ENCODE peak calls at places on chromosome 14, in five cellular contexts. One of them, this sample, is unnamed.
A peak's percentile ranks its signal among the peaks of the same experiment; 100 is the strongest.

GRCh38 chr14:80602931-80603330 is 338.6 kb downstream of the CEP128 start:
- DNase-seq in heart left ventricle: no peak
- DNase-seq in HFF-Myc: no peak
- DNase-seq in frontal cortex: peak; percentile 11
- DNase-seq in stimulated activated CD8-positive, alpha-beta memory T cell treated with anti-CD3 and anti-CD28 coated beads, Interleukin-2, amount 100 ng/mL, for 1 hour: no peak
- DNase-seq in this sample: no peak

GRCh38 chr14:90544971-90545370 is 148.1 kb downstream of the CALM1 start:
- DNase-seq in heart left ventricle: no peak
- DNase-seq in HFF-Myc: no peak
- DNase-seq in frontal cortex: no peak
- DNase-seq in stimulated activated CD8-positive, alpha-beta memory T cell treated with anti-CD3 and anti-CD28 coated beads, Interleukin-2, amount 100 ng/mL, for 1 hour: no peak
- DNase-seq in this sample: no peak

GRCh38 chr14:68591786-68592185 is 201.1 kb downstream of the ZFP36L1 start:
- DNase-seq in heart left ventricle: no peak
- DNase-seq in HFF-Myc: no peak
- DNase-seq in frontal cortex: no peak
- DNase-seq in stimulated activated CD8-positive, alpha-beta memory T cell treated with anti-CD3 and anti-CD28 coated beads, Interleukin-2, amount 100 ng/mL, for 1 hour: no peak
- DNase-seq in this sample: no peak

GRCh38 chr14:100532154-100532915 is 54.9 kb downstream of the BEGAIN start:
- DNase-seq in heart left ventricle: no peak
- DNase-seq in HFF-Myc: no peak
- DNase-seq in frontal cortex: no peak
- DNase-seq in stimulated activated CD8-positive, alpha-beta memory T cell treated with anti-CD3 and anti-CD28 coated beads, Interleukin-2, amount 100 ng/mL, for 1 hour: no peak
- DNase-seq in this sample: no peak

GRCh38 chr14:51677276-51677675 is 25.6 kb downstream of the FRMD6 start:
- DNase-seq in heart left ventricle: no peak
- DNase-seq in HFF-Myc: peak; percentile 30
- DNase-seq in frontal cortex: no peak
- DNase-seq in stimulated activated CD8-positive, alpha-beta memory T cell treated with anti-CD3 and anti-CD28 coated beads, Interleukin-2, amount 100 ng/mL, for 1 hour: no peak
- DNase-seq in this sample: no peak

GRCh38 chr14:33039321-33039720 is 100.6 kb downstream of the NPAS3 start:
- DNase-seq in heart left ventricle: no peak
- DNase-seq in HFF-Myc: no peak
- DNase-seq in frontal cortex: no peak
- DNase-seq in stimulated activated CD8-positive, alpha-beta memory T cell treated with anti-CD3 and anti-CD28 coated beads, Interleukin-2, amount 100 ng/mL, for 1 hour: no peak
- DNase-seq in this sample: no peak

GRCh38 chr14:28152453-28153044 is 614.0 kb upstream of the FOXG1 start:
- DNase-seq in heart left ventricle: no peak
- DNase-seq in HFF-Myc: no peak
- DNase-seq in frontal cortex: no peak
- DNase-seq in stimulated activated CD8-positive, alpha-beta memory T cell treated with anti-CD3 and anti-CD28 coated beads, Interleukin-2, amount 100 ng/mL, for 1 hour: no peak
- DNase-seq in this sample: no peak

GRCh38 chr14:52350445-52350844 is 36.3 kb downstream of the PTGER2 start:
- DNase-seq in heart left ventricle: no peak
- DNase-seq in HFF-Myc: no peak
- DNase-seq in frontal cortex: no peak
- DNase-seq in stimulated activated CD8-positive, alpha-beta memory T cell treated with anti-CD3 and anti-CD28 coated beads, Interleukin-2, amount 100 ng/mL, for 1 hour: no peak
- DNase-seq in this sample: no peak

GRCh38 chr14:94575730-94576585 is 5.3 kb upstream of the SERPINA5 start:
- DNase-seq in heart left ventricle: no peak
- DNase-seq in HFF-Myc: no peak
- DNase-seq in frontal cortex: no peak
- DNase-seq in stimulated activated CD8-positive, alpha-beta memory T cell treated with anti-CD3 and anti-CD28 coated beads, Interleukin-2, amount 100 ng/mL, for 1 hour: no peak
- DNase-seq in this sample: no peak

GRCh38 chr14:51500776-51501175 is 150.9 kb upstream of the FRMD6 start:
- DNase-seq in heart left ventricle: no peak
- DNase-seq in HFF-Myc: no peak
- DNase-seq in frontal cortex: no peak
- DNase-seq in stimulated activated CD8-positive, alpha-beta memory T cell treated with anti-CD3 and anti-CD28 coated beads, Interleukin-2, amount 100 ng/mL, for 1 hour: no peak
- DNase-seq in this sample: no peak

GRCh38 chr14:91367173-91368171 is 50.1 kb downstream of the CCDC88C start:
- DNase-seq in heart left ventricle: no peak
- DNase-seq in HFF-Myc: no peak
- DNase-seq in frontal cortex: no peak
- DNase-seq in stimulated activated CD8-positive, alpha-beta memory T cell treated with anti-CD3 and anti-CD28 coated beads, Interleukin-2, amount 100 ng/mL, for 1 hour: no peak
- DNase-seq in this sample: no peak

GRCh38 chr14:59275668-59276067 is 87.2 kb downstream of the DAAM1 start:
- DNase-seq in heart left ventricle: no peak
- DNase-seq in HFF-Myc: peak; percentile 68
- DNase-seq in frontal cortex: no peak
- DNase-seq in stimulated activated CD8-positive, alpha-beta memory T cell treated with anti-CD3 and anti-CD28 coated beads, Interleukin-2, amount 100 ng/mL, for 1 hour: no peak
- DNase-seq in this sample: no peak

GRCh38 chr14:93042968-93043940 is 72.5 kb downstream of the ITPK1 start:
- DNase-seq in heart left ventricle: peak; percentile 91
- DNase-seq in HFF-Myc: peak; percentile 41
- DNase-seq in frontal cortex: no peak
- DNase-seq in stimulated activated CD8-positive, alpha-beta memory T cell treated with anti-CD3 and anti-CD28 coated beads, Interleukin-2, amount 100 ng/mL, for 1 hour: no peak
- DNase-seq in this sample: no peak

GRCh38 chr14:93944348-93945069 is 17.4 kb downstream of the FAM181A start:
- DNase-seq in heart left ventricle: peak; percentile 51
- DNase-seq in HFF-Myc: no peak
- DNase-seq in frontal cortex: no peak
- DNase-seq in stimulated activated CD8-positive, alpha-beta memory T cell treated with anti-CD3 and anti-CD28 coated beads, Interleukin-2, amount 100 ng/mL, for 1 hour: no peak
- DNase-seq in this sample: no peak

GRCh38 chr14:95507701-95508103 is 8.7 kb downstream of the SYNE3 start:
- DNase-seq in heart left ventricle: no peak
- DNase-seq in HFF-Myc: peak; percentile 72
- DNase-seq in frontal cortex: no peak
- DNase-seq in stimulated activated CD8-positive, alpha-beta memory T cell treated with anti-CD3 and anti-CD28 coated beads, Interleukin-2, amount 100 ng/mL, for 1 hour: no peak
- DNase-seq in this sample: no peak

This sample was measured in SIG-M5.